ENCODE peak calls at places on chromosomes 11 and 22, in eight cellular contexts. One of them, this sample, is unnamed.

GRCh38 chr22:45963821-45964220 is 13.1 kb downstream of the WNT7B start:
- DNase-seq in endothelial cell of umbilical vein: no peak
- DNase-seq in heart left ventricle: no peak
- DNase-seq in A549: no peak
- DNase-seq in sigmoid colon: no peak
- DNase-seq in uterus: no peak
- DNase-seq in body of pancreas: no peak
- DNase-seq in H1: no peak
- DNase-seq in this sample: no peak

GRCh38 chr11:110490886-110491285 is 61.1 kb downstream of the FDX1 start:
- DNase-seq in H1: no peak
- DNase-seq in A549: peak; percentile 5
- DNase-seq in body of pancreas: no peak
- DNase-seq in uterus: no peak
- DNase-seq in heart left ventricle: no peak
- DNase-seq in endothelial cell of umbilical vein: no peak
- DNase-seq in sigmoid colon: no peak
- DNase-seq in this sample: peak; percentile 86

GRCh38 chr22:25167082-25167481 is 32.6 kb upstream of the CRYBB3 start:
- DNase-seq in heart left ventricle: no peak
- DNase-seq in uterus: no peak
- DNase-seq in H1: no peak
- DNase-seq in A549: no peak
- DNase-seq in sigmoid colon: no peak
- DNase-seq in body of pancreas: no peak
- DNase-seq in endothelial cell of umbilical vein: no peak
- DNase-seq in this sample: no peak

GRCh38 chr11:62710001-62710345 is 2.5 kb downstream of the GNG3 start:
- DNase-seq in H1: no peak
- DNase-seq in heart left ventricle: no peak
- DNase-seq in A549: no peak
- DNase-seq in sigmoid colon: peak; percentile 69
- DNase-seq in endothelial cell of umbilical vein: no peak
- DNase-seq in body of pancreas: no peak
- DNase-seq in uterus: no peak
- DNase-seq in this sample: no peak

GRCh38 chr11:65870307-65870658 is 2.3 kb downstream of the EFEMP2 start:
- DNase-seq in sigmoid colon: no peak
- DNase-seq in heart left ventricle: no peak
- DNase-seq in A549: no peak
- DNase-seq in H1: no peak
- DNase-seq in endothelial cell of umbilical vein: no peak
- DNase-seq in body of pancreas: no peak
- DNase-seq in uterus: no peak
- DNase-seq in this sample: no peak

GRCh38 chr22:44997060-44997459 is 12.7 kb downstream of the PHF21B start:
- DNase-seq in body of pancreas: no peak
- DNase-seq in endothelial cell of umbilical vein: no peak
- DNase-seq in sigmoid colon: no peak
- DNase-seq in uterus: no peak
- DNase-seq in heart left ventricle: no peak
- DNase-seq in H1: no peak
- DNase-seq in A549: no peak
- DNase-seq in this sample: no peak

GRCh38 chr11:116492600-116492999 is 280.2 kb downstream of the BUD13 start:
- DNase-seq in H1: no peak
- DNase-seq in body of pancreas: no peak
- DNase-seq in sigmoid colon: no peak
- DNase-seq in uterus: no peak
- DNase-seq in A549: no peak
- DNase-seq in endothelial cell of umbilical vein: no peak
- DNase-seq in heart left ventricle: no peak
- DNase-seq in this sample: no peak

GRCh38 chr11:102846292-102846691 is 2.9 kb upstream of the MMP3 start:
- DNase-seq in body of pancreas: no peak
- DNase-seq in uterus: no peak
- DNase-seq in endothelial cell of umbilical vein: no peak
- DNase-seq in H1: no peak
- DNase-seq in heart left ventricle: no peak
- DNase-seq in sigmoid colon: no peak
- DNase-seq in A549: no peak
- DNase-seq in this sample: no peak

GRCh38 chr22:19717691-19718254 is 3.5 kb downstream of the SEPTIN5 start:
- DNase-seq in heart left ventricle: peak; percentile 80
- DNase-seq in H1: peak; percentile 92
- DNase-seq in endothelial cell of umbilical vein: peak; percentile 62
- DNase-seq in uterus: peak; percentile 86
- DNase-seq in sigmoid colon: peak; percentile 86
- DNase-seq in body of pancreas: peak; percentile 77
- DNase-seq in A549: peak; percentile 65
- DNase-seq in this sample: no peak

GRCh38 chr11:1821562-1821961 is 13.2 kb upstream of the SYT8 start:
- DNase-seq in A549: no peak
- DNase-seq in body of pancreas: no peak
- DNase-seq in uterus: no peak
- DNase-seq in endothelial cell of umbilical vein: no peak
- DNase-seq in sigmoid colon: no peak
- DNase-seq in H1: no peak
- DNase-seq in heart left ventricle: no peak
- DNase-seq in this sample: no peak

GRCh38 chr11:83502041-83502440 is 215.9 kb upstream of the CCDC90B start:
- DNase-seq in body of pancreas: no peak
- DNase-seq in sigmoid colon: no peak
- DNase-seq in heart left ventricle: no peak
- DNase-seq in uterus: no peak
- DNase-seq in H1: no peak
- DNase-seq in A549: no peak
- DNase-seq in endothelial cell of umbilical vein: no peak
- DNase-seq in this sample: no peak

GRCh38 chr11:567629-568258 is 7.0 kb downstream of the RASSF7 start:
- DNase-seq in A549: no peak
- DNase-seq in uterus: no peak
- DNase-seq in endothelial cell of umbilical vein: no peak
- DNase-seq in H1: no peak
- DNase-seq in body of pancreas: peak; percentile 29
- DNase-seq in sigmoid colon: no peak
- DNase-seq in heart left ventricle: no peak
- DNase-seq in this sample: no peak

GRCh38 chr22:19678949-19679348 is 35.4 kb upstream of the SEPTIN5 start:
- DNase-seq in heart left ventricle: no peak
- DNase-seq in body of pancreas: no peak
- DNase-seq in endothelial cell of umbilical vein: no peak
- DNase-seq in A549: no peak
- DNase-seq in H1: no peak
- DNase-seq in sigmoid colon: no peak
- DNase-seq in uterus: no peak
- DNase-seq in this sample: no peak

GRCh38 chr11:43419460-43419859 is 60.7 kb downstream of the TTC17 start:
- DNase-seq in H1: no peak
- DNase-seq in heart left ventricle: no peak
- DNase-seq in uterus: no peak
- DNase-seq in sigmoid colon: no peak
- DNase-seq in A549: peak; percentile 6
- DNase-seq in endothelial cell of umbilical vein: peak; percentile 59
- DNase-seq in body of pancreas: peak; percentile 51
- DNase-seq in this sample: no peak

GRCh38 chr11:3056296-3057068 is 741 bp downstream of the CARS1 start:
- DNase-seq in body of pancreas: peak; percentile 29
- DNase-seq in H1: no peak
- DNase-seq in uterus: no peak
- DNase-seq in A549: no peak
- DNase-seq in heart left ventricle: no peak
- DNase-seq in endothelial cell of umbilical vein: peak; percentile 26
- DNase-seq in sigmoid colon: peak; percentile 66
- DNase-seq in this sample: no peak

GRCh38 chr11:65416341-65417185 is 6.0 kb upstream of the NEAT1 start:
- DNase-seq in body of pancreas: peak; percentile 94
- DNase-seq in uterus: peak; percentile 93
- DNase-seq in H1: peak; percentile 98
- DNase-seq in heart left ventricle: peak; percentile 93
- DNase-seq in endothelial cell of umbilical vein: peak; percentile 86
- DNase-seq in sigmoid colon: peak; percentile 97
- DNase-seq in A549: peak; percentile 96
- DNase-seq in this sample: peak; percentile 97

GRCh38 chr11:5600374-5600851 is 4.0 kb downstream of the TRIM6 start:
- DNase-seq in H1: peak; percentile 59
- DNase-seq in heart left ventricle: peak; percentile 63
- DNase-seq in sigmoid colon: peak; percentile 87
- DNase-seq in endothelial cell of umbilical vein: peak; percentile 91
- DNase-seq in body of pancreas: peak; percentile 78
- DNase-seq in uterus: peak; percentile 56
- DNase-seq in A549: peak; percentile 66
- DNase-seq in this sample: no peak

GRCh38 chr11:134578807-134579708 is 167.0 kb upstream of the B3GAT1 start:
- DNase-seq in H1: peak; percentile 45
- DNase-seq in A549: no peak
- DNase-seq in endothelial cell of umbilical vein: no peak
- DNase-seq in sigmoid colon: peak; percentile 36
- DNase-seq in heart left ventricle: peak; percentile 0
- DNase-seq in body of pancreas: no peak
- DNase-seq in uterus: no peak
- DNase-seq in this sample: peak; percentile 52

GRCh38 chr22:36162127-36163034 is 1.8 kb upstream of the APOL3 start:
- DNase-seq in A549: no peak
- DNase-seq in sigmoid colon: no peak
- DNase-seq in heart left ventricle: no peak
- DNase-seq in H1: no peak
- DNase-seq in endothelial cell of umbilical vein: no peak
- DNase-seq in body of pancreas: no peak
- DNase-seq in uterus: no peak
- DNase-seq in this sample: no peak

DNA sequence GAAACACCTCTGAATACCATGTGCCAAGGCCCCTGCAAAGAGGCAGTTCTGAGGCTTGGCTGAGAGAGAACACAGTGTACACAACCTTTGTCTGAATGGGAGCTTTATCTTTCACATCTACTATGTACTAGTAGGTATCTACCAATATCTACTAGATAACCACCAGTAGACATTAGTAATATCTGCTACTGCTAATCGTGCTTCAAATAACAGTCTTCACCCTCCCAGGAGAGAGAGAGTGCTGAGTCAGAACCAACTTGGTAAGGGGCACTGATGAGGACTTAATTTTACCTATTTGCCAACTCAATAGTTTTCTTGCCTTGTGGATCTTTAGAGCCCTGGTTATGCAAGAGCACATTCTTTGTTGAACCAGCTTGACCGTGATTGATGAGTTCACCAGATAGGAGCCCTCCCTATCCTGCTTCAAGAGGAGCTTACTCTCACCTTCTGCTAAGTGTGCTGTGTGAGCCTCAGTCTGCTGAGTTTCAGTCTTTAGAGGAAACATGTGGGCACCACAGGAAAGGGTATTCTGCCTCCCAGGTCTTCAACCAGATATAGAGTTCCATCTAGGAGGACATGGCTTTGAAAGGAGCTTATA is 967.5 kb downstream of the NTM start:
- DNase-seq in body of pancreas: no peak
- DNase-seq in H1: no peak
- DNase-seq in sigmoid colon: no peak
- DNase-seq in A549: no peak
- DNase-seq in endothelial cell of umbilical vein: no peak
- DNase-seq in uterus: no peak
- DNase-seq in heart left ventricle: no peak
- DNase-seq in this sample: no peak
- TF ChIP-seq POLR2A in body of pancreas: no peak
- TF ChIP-seq POLR2A in H1: no peak
- TF ChIP-seq POLR2A in sigmoid colon: no peak
- TF ChIP-seq POLR2A in A549: no peak
- TF ChIP-seq POLR2A in endothelial cell of umbilical vein: no peak
- TF ChIP-seq POLR2A in uterus: no peak
- TF ChIP-seq POLR2A in heart left ventricle: no peak
- TF ChIP-seq POLR2A in this sample: no peak

GRCh38 chr11:122690292-122690691 is 34.8 kb downstream of the UBASH3B start:
- DNase-seq in sigmoid colon: no peak
- DNase-seq in body of pancreas: no peak
- DNase-seq in uterus: no peak
- DNase-seq in endothelial cell of umbilical vein: no peak
- DNase-seq in A549: no peak
- DNase-seq in heart left ventricle: no peak
- DNase-seq in H1: no peak
- DNase-seq in this sample: no peak
- H3K4me1 ChIP-seq in sigmoid colon: no peaks in the 10 kb centered on the region
- H3K4me1 ChIP-seq in body of pancreas: no peaks in the 10 kb centered on the region
- H3K4me1 ChIP-seq in uterus: peaks cover 6% of the 10 kb centered on the region
- H3K4me1 ChIP-seq in endothelial cell of umbilical vein: peaks cover 14% of the 10 kb centered on the region
- H3K4me1 ChIP-seq in A549: peaks cover 46% of the 10 kb centered on the region
- H3K4me1 ChIP-seq in heart left ventricle: peaks cover 14% of the 10 kb centered on the region
- H3K4me1 ChIP-seq in H1: peaks cover 10% of the 10 kb centered on the region
- H3K4me1 ChIP-seq in this sample: peaks cover 13% of the 10 kb centered on the region

DNA sequence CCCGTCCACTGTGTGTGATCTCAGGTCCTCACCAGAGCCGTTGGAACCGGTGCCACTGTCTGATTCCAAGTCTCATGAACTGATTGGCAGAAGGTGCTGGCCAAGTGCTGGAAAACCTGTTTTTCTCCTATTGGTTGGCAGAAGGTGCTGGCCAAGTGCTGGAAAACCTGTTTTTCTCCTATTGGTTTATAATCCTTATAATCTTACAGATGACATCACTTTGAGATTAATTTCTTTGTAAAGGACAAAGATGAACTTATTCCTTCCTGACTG is 1106.3 kb downstream of the BRD1 start:
- DNase-seq in A549: no peak
- DNase-seq in H1: no peak
- DNase-seq in endothelial cell of umbilical vein: no peak
- DNase-seq in sigmoid colon: peak; percentile 40
- DNase-seq in heart left ventricle: no peak
- DNase-seq in body of pancreas: peak; percentile 75
- DNase-seq in uterus: no peak
- DNase-seq in this sample: no peak
- H3K9me3 ChIP-seq in A549: no peaks in the 10 kb centered on the region
- H3K9me3 ChIP-seq in H1: no peaks in the 10 kb centered on the region
- H3K9me3 ChIP-seq in endothelial cell of umbilical vein: no peaks in the 10 kb centered on the region
- H3K9me3 ChIP-seq in sigmoid colon: no peaks in the 10 kb centered on the region
- H3K9me3 ChIP-seq in heart left ventricle: peaks cover 9% of the 10 kb centered on the region
- H3K9me3 ChIP-seq in body of pancreas: no peaks in the 10 kb centered on the region
- H3K9me3 ChIP-seq in uterus: no peaks in the 10 kb centered on the region
- H3K9me3 ChIP-seq in this sample: peaks cover under 1% of the 10 kb centered on the region

GRCh38 chr11:87300640-87301381 is 263.1 kb downstream of the TMEM135 start:
- DNase-seq in H1: no peak
- DNase-seq in endothelial cell of umbilical vein: no peak
- DNase-seq in heart left ventricle: no peak
- DNase-seq in sigmoid colon: no peak
- DNase-seq in A549: no peak
- DNase-seq in body of pancreas: no peak
- DNase-seq in uterus: no peak
- DNase-seq in this sample: no peak

GRCh38 chr11:87301785-87302540 is 264.2 kb downstream of the TMEM135 start:
- DNase-seq in A549: no peak
- DNase-seq in H1: no peak
- DNase-seq in endothelial cell of umbilical vein: peak; percentile 34
- DNase-seq in body of pancreas: no peak
- DNase-seq in uterus: no peak
- DNase-seq in sigmoid colon: no peak
- DNase-seq in heart left ventricle: no peak
- DNase-seq in this sample: no peak

GRCh38 chr11:87306260-87306861 is 268.6 kb downstream of the TMEM135 start:
- DNase-seq in uterus: no peak
- DNase-seq in body of pancreas: no peak
- DNase-seq in sigmoid colon: no peak
- DNase-seq in heart left ventricle: no peak
- DNase-seq in A549: no peak
- DNase-seq in endothelial cell of umbilical vein: no peak
- DNase-seq in H1: no peak
- DNase-seq in this sample: no peak

GRCh38 chr11:87307101-87307500 is 269.4 kb downstream of the TMEM135 start:
- DNase-seq in A549: no peak
- DNase-seq in heart left ventricle: no peak
- DNase-seq in sigmoid colon: no peak
- DNase-seq in H1: no peak
- DNase-seq in body of pancreas: no peak
- DNase-seq in uterus: no peak
- DNase-seq in endothelial cell of umbilical vein: no peak
- DNase-seq in this sample: no peak

GRCh38 chr11:87304350-87304749 is 266.6 kb downstream of the TMEM135 start:
- DNase-seq in A549: no peak
- DNase-seq in sigmoid colon: no peak
- DNase-seq in H1: no peak
- DNase-seq in body of pancreas: no peak
- DNase-seq in heart left ventricle: no peak
- DNase-seq in uterus: no peak
- DNase-seq in endothelial cell of umbilical vein: no peak
- DNase-seq in this sample: no peak
- TF ChIP-seq POLR2A in A549: no peak
- TF ChIP-seq POLR2A in sigmoid colon: no peak
- TF ChIP-seq POLR2A in H1: no peak
- TF ChIP-seq POLR2A in body of pancreas: no peak
- TF ChIP-seq POLR2A in heart left ventricle: no peak
- TF ChIP-seq POLR2A in uterus: no peak
- TF ChIP-seq POLR2A in endothelial cell of umbilical vein: no peak
- TF ChIP-seq POLR2A in this sample: no peak

This sample was measured in vagina.